ENCODE peak calls at places on chromosomes 7 and 10, in ten cellular contexts. I, B, W, F, E, M, U, A, H and Z are unnamed samples.

GRCh38 chr10:20582041-20582440 is 315.1 kb downstream of the NEBL start:
- DNase-seq in I (no peak), B (no peak), W (no peak), F (no peak), E (no peak), M (no peak), U (no peak), A (no peak), H (no peak), Z (no peak)

GRCh38 chr10:132341781-132342180 is 9.8 kb downstream of the LRRC27 start:
- DNase-seq in I (no peak), B (peak), W (no peak), F (no peak), E (no peak), M (no peak), U (no peak), A (no peak), H (no peak), Z (no peak)

GRCh38 chr10:78185693-78186055 is 152.0 kb downstream of the RPS24 start:
- DNase-seq in I (no peak), B (peak), W (no peak), F (peak), E (no peak), M (no peak), U (no peak), A (peak), H (no peak), Z (no peak)

GRCh38 chr10:30241422-30242110 is 107.5 kb downstream of the MTPAP start:
- DNase-seq in I (no peak), B (no peak), W (no peak), F (no peak), E (no peak), M (no peak), U (no peak), A (no peak), H (no peak), Z (no peak)

GRCh38 chr7:477626-478220 is 41.9 kb downstream of the PDGFA start:
- DNase-seq in I (no peak), B (no peak), W (no peak), F (peak), E (peak), M (no peak), U (no peak), A (peak), H (no peak), Z (no peak)

GRCh38 chr7:151795168-151795754 is 81.7 kb downstream of the PRKAG2 start:
- DNase-seq in I (no peak), B (peak), W (peak), F (no peak), E (no peak), M (no peak), U (no peak), A (peak), H (peak), Z (no peak)

GRCh38 chr7:96887426-96887825 is 117.9 kb upstream of the DLX6 start:
- DNase-seq in I (no peak), B (no peak), W (no peak), F (no peak), E (peak), M (no peak), U (no peak), A (no peak), H (no peak), Z (no peak)

GRCh38 chr7:55055479-55055878 is 36.7 kb downstream of the EGFR start:
- DNase-seq in I (no peak), B (no peak), W (no peak), F (no peak), E (peak), M (no peak), U (no peak), A (no peak), H (no peak), Z (no peak)

GRCh38 chr7:44595934-44596635 is 10.3 kb upstream of the OGDH start:
- DNase-seq in I (no peak), B (no peak), W (no peak), F (no peak), E (no peak), M (no peak), U (peak), A (no peak), H (no peak), Z (no peak)

GRCh38 chr10:23885853-23886252 is 323.1 kb upstream of the KIAA1217 start:
- DNase-seq in I (no peak), B (no peak), W (no peak), F (no peak), E (no peak), M (no peak), U (no peak), A (no peak), H (no peak), Z (no peak)

GRCh38 chr10:18044976-18045720 is 93.4 kb downstream of the SLC39A12 start:
- DNase-seq in I (no peak), B (no peak), W (no peak), F (no peak), E (peak), M (no peak), U (no peak), A (no peak), H (no peak), Z (no peak)

GRCh38 chr7:151857866-151858440 is 19.0 kb downstream of the PRKAG2 start:
- DNase-seq in I (no peak), B (peak), W (no peak), F (no peak), E (no peak), M (no peak), U (no peak), A (peak), H (no peak), Z (no peak)

GRCh38 chr7:101927389-101928306 is 110.2 kb downstream of the CUX1 start:
- DNase-seq in I (no peak), B (peak), W (no peak), F (peak), E (no peak), M (no peak), U (no peak), A (peak), H (no peak), Z (no peak)

GRCh38 chr7:25752967-25753791 is 398.8 kb upstream of the NFE2L3 start:
- DNase-seq in I (peak), B (no peak), W (no peak), F (no peak), E (no peak), M (no peak), U (no peak), A (no peak), H (no peak), Z (peak)

GRCh38 chr7:88635149-88635548 is 124.4 kb upstream of the ZNF804B start:
- DNase-seq in I (no peak), B (no peak), W (no peak), F (no peak), E (no peak), M (no peak), U (no peak), A (no peak), H (no peak), Z (no peak)

GRCh38 chr10:6583447-6583846 is 3.4 kb upstream of the PRKCQ start:
- DNase-seq in I (no peak), B (no peak), W (peak), F (no peak), E (no peak), M (no peak), U (no peak), A (no peak), H (no peak), Z (no peak)